ENCODE peak calls at places on chromosomes 3 and 15, in five cellular contexts. W is H1, E is IMR-90, H is trophoblast cell, T is mesenchymal stem cell. Z is an unnamed sample.

GRCh38 chr3:64427671-64428070 is 202.4 kb upstream of the PRICKLE2 start:
- DNase-seq in W (no peak), E (no peak), H (no peak), T (no peak), Z (no peak)

GRCh38 chr3:13081603-13082360 is 8.6 kb upstream of the IQSEC1 start:
- DNase-seq in W (no peak), E (no peak), H (no peak), T (no peak), Z (no peak)

GRCh38 chr15:49644364-49644794 is 23.5 kb downstream of the DTWD1 start:
- DNase-seq in W (no peak), E (peak), H (no peak), T (no peak), Z (no peak)

GRCh38 chr3:143750856-143751255 is 97.4 kb downstream of the SLC9A9 start:
- DNase-seq in W (no peak), E (no peak), H (no peak), T (no peak), Z (no peak)

GRCh38 chr15:48722764-48723661 is 77.5 kb upstream of the FBN1 start:
- DNase-seq in W (no peak), E (peak), H (peak), T (peak), Z (no peak)

GRCh38 chr3:175020101-175020500 is 161.0 kb downstream of the NAALADL2 start:
- DNase-seq in W (no peak), E (peak), H (no peak), T (no peak), Z (no peak)

GRCh38 chr15:70526221-70526973 is 237.0 kb downstream of the UACA start:
- DNase-seq in W (peak), E (peak), H (peak), T (peak), Z (no peak)

GRCh38 chr15:85745525-85745924 is 49.2 kb downstream of the KLHL25 start:
- DNase-seq in W (no peak), E (no peak), H (no peak), T (no peak), Z (no peak)

GRCh38 chr3:152964901-152965609 is 130.1 kb downstream of the P2RY1 start:
- DNase-seq in W (no peak), E (no peak), H (no peak), T (no peak), Z (no peak)

GRCh38 chr15:49152552-49153337 is 2.7 kb downstream of the COPS2 start:
- DNase-seq in W (no peak), E (no peak), H (no peak), T (no peak), Z (no peak)

GRCh38 chr3:120472121-120472844 is 21.5 kb upstream of the FSTL1 start:
- DNase-seq in W (no peak), E (no peak), H (peak), T (no peak), Z (no peak)

GRCh38 chr3:120468635-120469295 is 18.0 kb upstream of the FSTL1 start:
- DNase-seq in W (no peak), E (no peak), H (peak), T (no peak), Z (no peak)

GRCh38 chr3:120471643-120472042 is 20.9 kb upstream of the FSTL1 start:
- DNase-seq in W (no peak), E (peak), H (peak), T (no peak), Z (no peak)

GRCh38 chr3:120469440-120470415 is 18.9 kb upstream of the FSTL1 start:
- DNase-seq in W (no peak), E (peak), H (peak), T (peak), Z (no peak)

GRCh38 chr3:120470870-120471269 is 20.1 kb upstream of the FSTL1 start:
- DNase-seq in W (no peak), E (no peak), H (no peak), T (no peak), Z (no peak)
- H3K14ac ChIP-seq in W (no peak), E (peak), H (peak), T (no peak), Z (no peak)

GRCh38 chr3:4432233-4432632 is 34.8 kb downstream of the SUMF1 start:
- DNase-seq in W (no peak), E (no peak), H (no peak), T (no peak), Z (no peak)
- H3K4me3 ChIP-seq in W (no peak), E (no peak), H (no peak), T (no peak), Z (no peak)

GRCh38 chr3:22692239-22692638 is 510.9 kb upstream of the UBE2E2 start:
- DNase-seq in W (no peak), E (no peak), H (no peak), T (peak), Z (no peak)
- H3K14ac ChIP-seq in W (no peak), E (no peak), H (no peak), T (no peak), Z (no peak)

DNA sequence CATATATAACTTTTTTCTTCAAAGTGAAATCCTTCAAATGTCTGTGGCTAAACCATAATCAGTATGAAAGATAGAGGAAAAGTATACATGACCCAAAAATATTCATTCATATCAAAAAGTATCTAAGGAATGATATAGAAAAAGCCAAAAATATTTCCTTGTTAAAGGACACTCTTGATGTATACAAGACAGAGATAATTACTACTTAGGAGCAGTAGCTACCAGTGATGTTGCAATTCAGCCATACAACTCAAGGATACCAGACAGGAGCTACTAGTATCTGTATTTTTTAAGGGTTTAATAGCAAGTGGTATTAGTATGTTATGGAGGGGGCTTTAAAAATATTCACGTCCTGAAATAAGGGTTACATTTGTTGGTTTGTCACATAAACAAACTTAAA is 37.0 kb downstream of the FBXL22 start:
- DNase-seq in W (no peak), E (no peak), H (no peak), T (no peak), Z (no peak)
- H3K4me3 ChIP-seq in W (no peak), E (no peak), H (no peak), T (no peak), Z (no peak)

GRCh38 chr3:54918516-54918915 is 9.3 kb downstream of the LRTM1 start:
- DNase-seq in W (no peak), E (no peak), H (no peak), T (no peak), Z (no peak)
- H3K14ac ChIP-seq in W (no peak), E (no peak), H (no peak), T (no peak), Z (peak)

GRCh38 chr3:69081583-69082262 is 1.6 kb upstream of the UBA3 start:
- DNase-seq in W (no peak), E (no peak), H (peak), T (peak), Z (no peak)
- H3K4me3 ChIP-seq in W (no peak), E (no peak), H (no peak), T (no peak), Z (no peak)

DNA sequence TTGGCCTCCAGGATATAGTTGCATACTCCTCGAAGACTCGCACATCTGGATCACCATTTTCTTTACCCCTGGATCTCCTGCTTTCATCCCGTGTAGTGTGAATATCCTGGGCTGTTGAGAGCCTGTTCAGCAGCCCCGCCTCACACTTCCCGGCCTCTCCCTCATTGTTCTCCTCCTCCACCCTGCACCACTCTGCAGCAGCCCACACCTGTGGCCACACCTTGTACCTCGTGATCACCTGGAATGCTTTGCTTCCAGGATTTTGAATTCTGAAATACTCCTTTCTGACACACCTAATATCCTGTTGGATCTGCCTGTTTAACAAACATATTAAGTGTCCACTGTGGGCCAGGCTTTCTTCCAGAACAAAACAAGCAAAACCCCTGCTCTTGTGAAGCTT is 14.4 kb downstream of the ABHD17C start:
- DNase-seq in W (no peak), E (no peak), H (peak), T (no peak), Z (no peak)
- H3K14ac ChIP-seq in W (no peak), E (no peak), H (no peak), T (no peak), Z (no peak)

DNA sequence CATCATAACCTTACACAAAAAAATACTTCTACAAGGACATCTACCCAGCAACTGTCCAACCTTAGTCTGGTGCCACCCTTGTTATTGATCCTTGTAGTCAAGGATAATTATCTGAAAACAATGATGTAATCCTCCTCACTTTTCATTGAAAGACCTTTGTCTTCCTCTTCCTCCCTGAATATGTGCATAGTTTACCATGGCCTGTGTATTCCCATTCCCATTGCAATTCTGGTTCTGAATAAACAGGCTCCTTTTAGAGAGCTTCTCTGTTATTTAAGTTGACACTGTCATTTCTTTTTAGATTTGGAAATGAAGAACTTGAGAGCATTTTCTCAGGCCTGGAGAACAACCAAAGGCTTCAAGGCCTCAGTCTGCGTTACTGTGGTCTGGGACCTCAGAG is 53.3 kb upstream of the RNF7 start:
- DNase-seq in W (no peak), E (no peak), H (no peak), T (no peak), Z (no peak)
- H3K4me3 ChIP-seq in W (no peak), E (no peak), H (no peak), T (no peak), Z (no peak)

Z was measured in neuronal stem cell.